ENCODE peak calls at places on chromosomes 12 and 14, in five cellular contexts. One of them, this sample, is unnamed. For H3K9me3 and H3K79me2, the result is how much of the 10 kb centered on the place peaks cover.

GRCh38 chr14:100159107-100159864 is at the start of gene DEGS2:
- DNase-seq in SK-N-SH: peak
- DNase-seq in mammary epithelial cell: no peak
- DNase-seq in OCI-LY7: peak
- DNase-seq in fibroblast of lung: no peak
- DNase-seq in this sample: peak

GRCh38 chr12:63862187-63863107 is 17.9 kb downstream of the SRGAP1 start:
- DNase-seq in SK-N-SH: no peak
- DNase-seq in mammary epithelial cell: peak
- DNase-seq in OCI-LY7: no peak
- DNase-seq in fibroblast of lung: no peak
- DNase-seq in this sample: no peak

GRCh38 chr12:95532851-95533250 is 18.4 kb downstream of the USP44 start:
- DNase-seq in SK-N-SH: no peak
- DNase-seq in mammary epithelial cell: peak
- DNase-seq in OCI-LY7: no peak
- DNase-seq in fibroblast of lung: peak
- DNase-seq in this sample: no peak

GRCh38 chr12:85866929-85867776 is 6.9 kb upstream of the NTS start:
- DNase-seq in SK-N-SH: peak
- DNase-seq in mammary epithelial cell: peak
- DNase-seq in OCI-LY7: peak
- DNase-seq in fibroblast of lung: peak
- DNase-seq in this sample: peak

GRCh38 chr12:76670776-76671175 is 93.1 kb upstream of the ZDHHC17 start:
- DNase-seq in SK-N-SH: no peak
- DNase-seq in mammary epithelial cell: peak
- DNase-seq in OCI-LY7: no peak
- DNase-seq in fibroblast of lung: peak
- DNase-seq in this sample: no peak

GRCh38 chr12:110424237-110424636 is 20.7 kb upstream of the ANAPC7 start:
- DNase-seq in SK-N-SH: no peak
- DNase-seq in mammary epithelial cell: no peak
- DNase-seq in OCI-LY7: no peak
- DNase-seq in fibroblast of lung: no peak
- DNase-seq in this sample: peak

GRCh38 chr12:49357099-49357678 is 10.1 kb upstream of the SPATS2 start:
- DNase-seq in SK-N-SH: peak
- DNase-seq in mammary epithelial cell: peak
- DNase-seq in OCI-LY7: peak
- DNase-seq in fibroblast of lung: peak
- DNase-seq in this sample: peak

GRCh38 chr14:103196716-103197115 is 73.5 kb downstream of the TNFAIP2 start:
- DNase-seq in SK-N-SH: no peak
- DNase-seq in mammary epithelial cell: no peak
- DNase-seq in OCI-LY7: no peak
- DNase-seq in fibroblast of lung: no peak
- DNase-seq in this sample: no peak

GRCh38 chr14:72683787-72684186 is 210.1 kb downstream of the DPF3 start:
- DNase-seq in SK-N-SH: no peak
- DNase-seq in mammary epithelial cell: no peak
- DNase-seq in OCI-LY7: no peak
- DNase-seq in fibroblast of lung: no peak
- DNase-seq in this sample: no peak

GRCh38 chr14:35342160-35343010 is 50.2 kb downstream of the PSMA6 start:
- DNase-seq in SK-N-SH: no peak
- DNase-seq in mammary epithelial cell: no peak
- DNase-seq in OCI-LY7: no peak
- DNase-seq in fibroblast of lung: peak
- DNase-seq in this sample: no peak

GRCh38 chr14:93709249-93709648 is 79.0 kb downstream of the PRIMA1 start:
- DNase-seq in SK-N-SH: no peak
- DNase-seq in mammary epithelial cell: no peak
- DNase-seq in OCI-LY7: no peak
- DNase-seq in fibroblast of lung: no peak
- DNase-seq in this sample: no peak

GRCh38 chr12:57751432-57751787 is 700 bp downstream of the CDK4 start:
- DNase-seq in SK-N-SH: no peak
- DNase-seq in mammary epithelial cell: no peak
- DNase-seq in OCI-LY7: no peak
- DNase-seq in fibroblast of lung: no peak
- DNase-seq in this sample: no peak

GRCh38 chr14:56888274-56888673 is 78.0 kb upstream of the OTX2 start:
- DNase-seq in SK-N-SH: no peak
- DNase-seq in mammary epithelial cell: no peak
- DNase-seq in OCI-LY7: no peak
- DNase-seq in fibroblast of lung: no peak
- DNase-seq in this sample: peak

GRCh38 chr14:69325646-69326265 is 65.8 kb downstream of the GALNT16 start:
- DNase-seq in SK-N-SH: peak
- DNase-seq in mammary epithelial cell: no peak
- DNase-seq in OCI-LY7: no peak
- DNase-seq in fibroblast of lung: no peak
- DNase-seq in this sample: no peak

GRCh38 chr14:44369401-44370123 is 137.5 kb downstream of the FSCB start:
- DNase-seq in SK-N-SH: no peak
- DNase-seq in mammary epithelial cell: peak
- DNase-seq in OCI-LY7: no peak
- DNase-seq in fibroblast of lung: no peak
- DNase-seq in this sample: no peak

GRCh38 chr12:93256258-93256969 is 121.3 kb upstream of the NUDT4 start:
- DNase-seq in SK-N-SH: no peak
- DNase-seq in mammary epithelial cell: no peak
- DNase-seq in OCI-LY7: no peak
- DNase-seq in fibroblast of lung: no peak
- DNase-seq in this sample: no peak

GRCh38 chr12:92140919-92141536 is 4.6 kb downstream of the BTG1 start:
- DNase-seq in SK-N-SH: no peak
- DNase-seq in mammary epithelial cell: no peak
- DNase-seq in OCI-LY7: no peak
- DNase-seq in fibroblast of lung: peak
- DNase-seq in this sample: no peak

GRCh38 chr12:47995976-47996375 is 8.3 kb downstream of the COL2A1 start:
- DNase-seq in SK-N-SH: no peak
- DNase-seq in mammary epithelial cell: no peak
- DNase-seq in OCI-LY7: no peak
- DNase-seq in fibroblast of lung: peak
- DNase-seq in this sample: no peak

GRCh38 chr12:46214668-46215429 is 54.0 kb downstream of the SLC38A1 start:
- DNase-seq in SK-N-SH: no peak
- DNase-seq in mammary epithelial cell: no peak
- DNase-seq in OCI-LY7: peak
- DNase-seq in fibroblast of lung: no peak
- DNase-seq in this sample: no peak

GRCh38 chr12:92995258-92995905 is 66.3 kb upstream of the EEA1 start:
- DNase-seq in SK-N-SH: no peak
- DNase-seq in mammary epithelial cell: no peak
- DNase-seq in OCI-LY7: peak
- DNase-seq in fibroblast of lung: no peak
- DNase-seq in this sample: no peak

GRCh38 chr12:50241178-50241577 is 42.1 kb downstream of the LIMA1 start:
- DNase-seq in SK-N-SH: no peak
- DNase-seq in mammary epithelial cell: no peak
- DNase-seq in OCI-LY7: no peak
- DNase-seq in fibroblast of lung: peak
- DNase-seq in this sample: no peak

GRCh38 chr12:15632708-15633107 is 156.5 kb downstream of the EPS8 start:
- DNase-seq in SK-N-SH: no peak
- DNase-seq in mammary epithelial cell: peak
- DNase-seq in OCI-LY7: no peak
- DNase-seq in fibroblast of lung: no peak
- DNase-seq in this sample: no peak

GRCh38 chr12:18135086-18135485 is 45.1 kb upstream of the RERGL start:
- DNase-seq in SK-N-SH: no peak
- DNase-seq in mammary epithelial cell: no peak
- DNase-seq in OCI-LY7: no peak
- DNase-seq in fibroblast of lung: no peak
- DNase-seq in this sample: no peak

GRCh38 chr14:26008290-26008689 is 589.5 kb downstream of the NOVA1 start:
- DNase-seq in SK-N-SH: peak
- DNase-seq in mammary epithelial cell: no peak
- DNase-seq in OCI-LY7: no peak
- DNase-seq in fibroblast of lung: peak
- DNase-seq in this sample: peak

GRCh38 chr12:110816248-110816647 is 30.5 kb upstream of the CCDC63 start:
- DNase-seq in SK-N-SH: no peak
- DNase-seq in mammary epithelial cell: no peak
- DNase-seq in OCI-LY7: no peak
- DNase-seq in fibroblast of lung: no peak
- DNase-seq in this sample: no peak

GRCh38 chr12:120363274-120363855 is 5.6 kb downstream of the MSI1 start:
- DNase-seq in SK-N-SH: peak
- DNase-seq in mammary epithelial cell: no peak
- DNase-seq in OCI-LY7: no peak
- DNase-seq in fibroblast of lung: no peak
- DNase-seq in this sample: peak

GRCh38 chr14:61196792-61197191 is 84.3 kb downstream of the TMEM30B start:
- DNase-seq in SK-N-SH: no peak
- DNase-seq in mammary epithelial cell: peak
- DNase-seq in OCI-LY7: no peak
- DNase-seq in fibroblast of lung: no peak
- DNase-seq in this sample: no peak

GRCh38 chr12:54431911-54432814 is 13.1 kb upstream of the ITGA5 start:
- DNase-seq in SK-N-SH: no peak
- DNase-seq in mammary epithelial cell: peak
- DNase-seq in OCI-LY7: no peak
- DNase-seq in fibroblast of lung: peak
- DNase-seq in this sample: peak

GRCh38 chr12:45232771-45233372 is 17.0 kb downstream of the ANO6 start:
- DNase-seq in SK-N-SH: no peak
- DNase-seq in mammary epithelial cell: peak
- DNase-seq in OCI-LY7: no peak
- DNase-seq in fibroblast of lung: peak
- DNase-seq in this sample: no peak

GRCh38 chr14:69491226-69491625 is 6.7 kb downstream of the PLEKHD1 start:
- DNase-seq in SK-N-SH: no peak
- DNase-seq in mammary epithelial cell: no peak
- DNase-seq in OCI-LY7: no peak
- DNase-seq in fibroblast of lung: no peak
- DNase-seq in this sample: no peak

GRCh38 chr14:79699206-79699605 is 512.1 kb downstream of the DIO2 start:
- DNase-seq in SK-N-SH: no peak
- DNase-seq in mammary epithelial cell: no peak
- DNase-seq in OCI-LY7: no peak
- DNase-seq in fibroblast of lung: no peak
- DNase-seq in this sample: no peak

DNA sequence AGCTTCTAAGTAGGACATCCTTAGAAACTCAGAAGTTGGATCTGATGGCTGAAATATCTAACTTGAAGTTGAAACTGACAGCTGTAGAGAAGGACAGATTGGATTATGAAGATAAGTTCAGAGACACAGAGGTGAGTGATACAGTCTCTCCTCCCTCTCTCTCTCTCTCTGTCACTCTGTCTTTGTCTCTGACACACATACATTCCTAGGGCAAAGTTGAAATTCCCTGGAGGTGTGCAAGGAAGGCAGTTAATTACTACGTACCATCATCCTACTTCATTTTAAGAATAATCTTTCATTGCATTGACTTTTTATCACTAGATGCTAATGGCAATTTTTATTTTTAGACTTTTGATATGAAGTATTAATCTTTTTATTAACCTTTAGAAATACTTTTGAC is 46.2 kb upstream of the REP15 start:
- DNase-seq in SK-N-SH: no peak
- DNase-seq in mammary epithelial cell: no peak
- DNase-seq in OCI-LY7: no peak
- DNase-seq in fibroblast of lung: no peak
- DNase-seq in this sample: no peak
- H3K9me3 ChIP-seq in SK-N-SH: under half
- H3K9me3 ChIP-seq in mammary epithelial cell: under half
- H3K9me3 ChIP-seq in OCI-LY7: under half
- H3K9me3 ChIP-seq in fibroblast of lung: under half
- H3K9me3 ChIP-seq in this sample: under half

GRCh38 chr12:67391656-67392055 is 122.5 kb downstream of the CAND1 start:
- DNase-seq in SK-N-SH: no peak
- DNase-seq in mammary epithelial cell: no peak
- DNase-seq in OCI-LY7: no peak
- DNase-seq in fibroblast of lung: no peak
- DNase-seq in this sample: no peak

GRCh38 chr12:67391034-67391433 is 121.9 kb downstream of the CAND1 start:
- DNase-seq in SK-N-SH: no peak
- DNase-seq in mammary epithelial cell: no peak
- DNase-seq in OCI-LY7: no peak
- DNase-seq in fibroblast of lung: no peak
- DNase-seq in this sample: no peak

GRCh38 chr12:67386869-67387570 is 117.9 kb downstream of the CAND1 start:
- DNase-seq in SK-N-SH: no peak
- DNase-seq in mammary epithelial cell: no peak
- DNase-seq in OCI-LY7: no peak
- DNase-seq in fibroblast of lung: peak
- DNase-seq in this sample: no peak

DNA sequence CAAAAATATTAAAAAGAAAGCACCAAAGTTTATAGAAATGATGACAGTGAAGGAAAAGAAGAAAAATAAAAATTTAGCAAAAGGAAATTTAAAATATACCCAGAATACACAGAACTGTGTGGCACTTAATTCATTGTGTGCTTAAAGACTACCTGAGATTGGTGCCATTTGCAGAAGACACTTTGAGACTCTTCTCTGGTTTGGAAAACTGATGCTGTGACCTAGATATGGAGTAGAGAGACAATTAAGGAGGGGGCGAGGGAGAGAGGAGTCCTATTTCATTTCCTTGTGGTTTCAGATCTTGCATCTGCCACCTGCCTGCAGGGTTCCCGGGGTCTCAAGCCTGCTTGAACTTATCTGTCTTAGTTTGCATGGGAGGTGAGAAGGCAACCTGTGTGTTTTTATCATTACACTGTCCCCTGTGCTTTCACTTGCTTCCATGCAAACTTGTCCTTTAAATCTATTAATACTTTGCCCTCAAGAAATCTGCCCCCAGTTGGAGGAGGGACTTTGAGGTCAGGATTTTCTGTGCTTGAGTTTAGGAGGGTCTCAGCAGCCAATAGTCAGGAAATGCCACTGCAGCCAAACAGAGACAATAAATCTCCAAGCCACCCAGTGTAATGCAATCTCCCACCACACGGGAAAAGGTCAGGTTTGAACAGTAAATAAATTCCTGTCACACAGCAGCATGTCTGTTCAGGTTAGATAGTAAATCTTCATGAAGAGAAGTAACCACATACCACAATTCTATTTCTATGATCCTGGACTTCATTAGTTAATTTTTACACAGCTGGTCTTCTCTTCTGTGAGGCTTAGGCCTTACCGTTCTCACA is 119.4 kb downstream of the CAND1 start:
- DNase-seq in SK-N-SH: peak
- DNase-seq in mammary epithelial cell: no peak
- DNase-seq in OCI-LY7: peak
- DNase-seq in fibroblast of lung: no peak
- DNase-seq in this sample: peak
- TF ChIP-seq CTCF in SK-N-SH: peak
- TF ChIP-seq CTCF in mammary epithelial cell: peak
- TF ChIP-seq CTCF in OCI-LY7: peak
- TF ChIP-seq CTCF in fibroblast of lung: no peak
- TF ChIP-seq CTCF in this sample: peak

GRCh38 chr12:112530941-112531340 is 112.2 kb downstream of the PTPN11 start:
- DNase-seq in SK-N-SH: no peak
- DNase-seq in mammary epithelial cell: no peak
- DNase-seq in OCI-LY7: no peak
- DNase-seq in fibroblast of lung: no peak
- DNase-seq in this sample: no peak
- H3K79me2 ChIP-seq in SK-N-SH: under half
- H3K79me2 ChIP-seq in mammary epithelial cell: under half
- H3K79me2 ChIP-seq in OCI-LY7: under half
- H3K79me2 ChIP-seq in fibroblast of lung: under half
- H3K79me2 ChIP-seq in this sample: under half

GRCh38 chr14:106185837-106186233 is 659.5 kb downstream of the TMEM121 start:
- DNase-seq in SK-N-SH: no peak
- DNase-seq in mammary epithelial cell: no peak
- DNase-seq in OCI-LY7: peak
- DNase-seq in fibroblast of lung: no peak
- DNase-seq in this sample: no peak
- H3K9me3 ChIP-seq in SK-N-SH: under half
- H3K9me3 ChIP-seq in mammary epithelial cell: under half
- H3K9me3 ChIP-seq in OCI-LY7: under half
- H3K9me3 ChIP-seq in fibroblast of lung: under half
- H3K9me3 ChIP-seq in this sample: under half